ENCODE peak calls at places on chromosomes 3 and 15, in five cellular contexts. L is A549, V is adrenal gland, P is body of pancreas, B is esophagus muscularis mucosa. T is an unnamed sample.

GRCh38 chr15:68492855-68493254 is 60.9 kb upstream of the ITGA11 start:
- DNase-seq in V (no peak), L (peak), P (no peak), B (no peak), T (peak)

GRCh38 chr3:130915567-130916292 is 21.8 kb downstream of the ATP2C1 start:
- DNase-seq in B (no peak), L (no peak), P (no peak), V (no peak), T (no peak)

GRCh38 chr3:82790307-82791097 is 1029.1 kb upstream of the GBE1 start:
- DNase-seq in V (no peak), P (no peak), L (no peak), B (no peak), T (no peak)

GRCh38 chr3:190617185-190617584 is 103.3 kb downstream of the IL1RAP start:
- DNase-seq in L (peak), P (no peak), V (no peak), B (no peak), T (no peak)

GRCh38 chr3:14592836-14593235 is 52.7 kb upstream of the GRIP2 start:
- DNase-seq in V (no peak), L (no peak), P (no peak), B (no peak), T (no peak)

GRCh38 chr3:125280966-125281365 is 68.4 kb upstream of the SLC12A8 start:
- DNase-seq in P (no peak), L (no peak), B (no peak), V (no peak), T (no peak)

GRCh38 chr3:85161544-85161943 is 202.8 kb downstream of the CADM2 start:
- DNase-seq in V (no peak), L (peak), P (no peak), B (no peak), T (no peak)

GRCh38 chr3:14605070-14605469 is 46.5 kb upstream of the CCDC174 start:
- DNase-seq in P (no peak), V (no peak), B (no peak), L (peak), T (no peak)

GRCh38 chr3:134590766-134591165 is 60.1 kb downstream of the KY start:
- DNase-seq in V (no peak), B (no peak), L (no peak), P (no peak), T (no peak)

GRCh38 chr15:45773149-45773548 is 138.3 kb downstream of the SQOR start:
- DNase-seq in L (no peak), V (no peak), B (no peak), P (no peak), T (no peak)

GRCh38 chr3:131091768-131092167 is 65.1 kb downstream of the NEK11 start:
- DNase-seq in B (no peak), P (no peak), L (peak), V (no peak), T (no peak)

GRCh38 chr15:65077981-65078352 is 1.4 kb downstream of the KBTBD13 start:
- DNase-seq in B (no peak), L (peak), V (peak), P (peak), T (peak)

GRCh38 chr3:127676921-127677351 is 4.2 kb downstream of the ABTB1 start:
- DNase-seq in L (no peak), B (no peak), P (peak), V (peak), T (peak)

GRCh38 chr3:149536429-149536828 is 61.9 kb downstream of the TM4SF4 start:
- DNase-seq in V (peak), P (peak), B (no peak), L (peak), T (peak)

GRCh38 chr3:123789760-123790159 is 94.4 kb downstream of the MYLK start:
- DNase-seq in B (peak), L (no peak), V (no peak), P (no peak), T (no peak)

GRCh38 chr3:159761377-159761776 is 227.3 kb upstream of the IL12A start:
- DNase-seq in P (no peak), V (no peak), L (peak), B (no peak), T (peak)

GRCh38 chr15:88166330-88166993 is 90.1 kb downstream of the NTRK3 start:
- DNase-seq in V (peak), L (no peak), P (peak), B (no peak), T (no peak)

GRCh38 chr3:26198609-26199008 is 408.7 kb downstream of the OXSM start:
- DNase-seq in B (no peak), P (no peak), L (no peak), V (no peak), T (no peak)

GRCh38 chr3:146241523-146242240 is 9.2 kb downstream of the PLSCR4 start:
- DNase-seq in B (no peak), L (no peak), P (no peak), V (peak), T (peak)

GRCh38 chr3:112676659-112677234 is 35.8 kb upstream of the CCDC80 start:
- DNase-seq in B (no peak), L (peak), P (peak), V (peak), T (peak)

GRCh38 chr3:160296591-160296990 is 71.4 kb downstream of the C3orf80 start:
- DNase-seq in B (no peak), V (no peak), P (no peak), L (no peak), T (no peak)

DNA sequence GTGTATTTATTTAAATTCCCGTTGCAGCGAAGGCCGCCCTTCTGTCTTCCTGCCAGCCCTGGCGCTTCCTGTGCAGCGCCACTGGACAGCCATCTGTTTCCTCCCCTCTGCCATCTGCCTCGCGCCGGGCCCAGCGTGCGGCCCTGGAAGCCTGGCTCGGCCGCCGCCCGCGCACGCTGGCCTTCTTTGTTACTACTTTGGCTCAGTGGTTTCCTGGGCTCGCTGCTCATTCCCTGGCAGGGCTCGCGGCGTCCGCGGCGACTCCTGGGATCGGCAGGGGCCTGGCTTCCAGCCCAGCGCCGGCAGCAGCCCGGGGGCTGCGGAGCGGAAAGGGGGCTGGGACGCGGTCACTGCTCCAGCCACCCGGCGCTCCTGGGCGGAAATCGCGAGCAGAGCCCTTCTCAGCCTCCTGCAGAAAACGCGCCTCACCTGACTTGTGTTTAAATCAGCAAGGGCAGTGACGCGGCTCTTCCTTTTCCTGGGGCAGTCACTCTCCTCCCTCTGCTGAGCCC is 9.9 kb downstream of the CMTM7 start:
- DNase-seq in L (peak), B (no peak), V (peak), P (peak), T (peak)
- TF ChIP-seq POLR2A in L (no peak), B (no peak), V (peak), P (peak), T (peak)

GRCh38 chr3:16323737-16324136 is 58.7 kb downstream of the OXNAD1 start:
- DNase-seq in V (no peak), L (no peak), P (no peak), B (no peak), T (no peak)
- TF ChIP-seq POLR2A in V (no peak), L (no peak), P (no peak), B (no peak), T (no peak)

GRCh38 chr3:50168791-50169190 is 13.7 kb downstream of the SEMA3F start:
- DNase-seq in B (no peak), V (no peak), L (no peak), P (no peak), T (no peak)

GRCh38 chr3:50171540-50172301 is 16.6 kb downstream of the SEMA3F start:
- DNase-seq in L (no peak), V (no peak), P (peak), B (no peak), T (no peak)

GRCh38 chr3:50169858-50170257 is 14.7 kb downstream of the SEMA3F start:
- DNase-seq in B (no peak), P (no peak), L (no peak), V (no peak), T (no peak)

GRCh38 chr3:50169232-50169631 is 14.1 kb downstream of the SEMA3F start:
- DNase-seq in B (no peak), L (no peak), V (no peak), P (no peak), T (no peak)

GRCh38 chr3:50170689-50171088 is 15.6 kb downstream of the SEMA3F start:
- DNase-seq in L (peak), P (peak), B (no peak), V (peak), T (peak)
- TF ChIP-seq POLR2A in L (no peak), P (no peak), B (no peak), V (no peak), T (no peak)

GRCh38 chr3:187040637-187041361 is 98.5 kb downstream of the RPL39L start:
- DNase-seq in L (peak), V (no peak), B (no peak), P (no peak), T (no peak)
- TF ChIP-seq POLR2A in L (no peak), V (no peak), B (no peak), P (no peak), T (no peak)

T was measured in uterus.